ENCODE peak calls at places on chromosomes 6 and 20, in nine cellular contexts. E, C, Z, F, T, Q, W, Y and K are unnamed samples.
A peak's percentile ranks its signal among the peaks of the same experiment; 100 is the strongest.

GRCh38 chr6:25456249-25456648 is 177.1 kb downstream of the CARMIL1 start:
- DNase-seq in E (no peak), C (no peak), Z (no peak), F (no peak), T (no peak), Q (no peak), W (no peak), Y (no peak), K (no peak)

GRCh38 chr6:45663181-45664180 is 285.7 kb upstream of the SUPT3H start:
- DNase-seq in E (peak; percentile 63), C (peak; percentile 52), Z (no peak), F (no peak), T (no peak), Q (peak; percentile 48), W (no peak), Y (no peak), K (no peak)

GRCh38 chr6:5398530-5398929 is 137.2 kb downstream of the FARS2 start:
- DNase-seq in E (no peak), C (peak; percentile 49), Z (peak; percentile 43), F (peak; percentile 10), T (no peak), Q (no peak), W (no peak), Y (peak; percentile 33), K (no peak)

GRCh38 chr6:5191722-5192121 is 69.0 kb downstream of the LYRM4 start:
- DNase-seq in E (no peak), C (no peak), Z (no peak), F (no peak), T (no peak), Q (no peak), W (no peak), Y (no peak), K (no peak)

GRCh38 chr6:75170666-75171065 is 35.2 kb downstream of the COL12A1 start:
- DNase-seq in E (no peak), C (no peak), Z (no peak), F (no peak), T (no peak), Q (no peak), W (no peak), Y (no peak), K (no peak)

GRCh38 chr20:7818477-7818876 is 121.8 kb downstream of the HAO1 start:
- DNase-seq in E (no peak), C (no peak), Z (no peak), F (no peak), T (no peak), Q (no peak), W (no peak), Y (no peak), K (no peak)

GRCh38 chr6:134299236-134299635 is 18.7 kb downstream of the SGK1 start:
- DNase-seq in E (no peak), C (no peak), Z (no peak), F (no peak), T (no peak), Q (no peak), W (no peak), Y (no peak), K (no peak)

GRCh38 chr20:40770564-40771307 is 81.7 kb upstream of the MAFB start:
- DNase-seq in E (peak; percentile 46), C (no peak), Z (no peak), F (no peak), T (no peak), Q (peak; percentile 55), W (no peak), Y (no peak), K (no peak)

GRCh38 chr6:119312875-119313338 is 36.7 kb downstream of the MAN1A1 start:
- DNase-seq in E (peak; percentile 71), C (peak; percentile 72), Z (no peak), F (no peak), T (no peak), Q (no peak), W (no peak), Y (peak; percentile 29), K (no peak)

GRCh38 chr20:53736122-53736756 is 142.6 kb upstream of the ZNF217 start:
- DNase-seq in E (no peak), C (no peak), Z (no peak), F (no peak), T (no peak), Q (no peak), W (no peak), Y (no peak), K (no peak)

GRCh38 chr6:103273048-103273447 is 1586.7 kb downstream of the HACE1 start:
- DNase-seq in E (no peak), C (no peak), Z (peak; percentile 56), F (no peak), T (no peak), Q (no peak), W (no peak), Y (no peak), K (no peak)

GRCh38 chr6:125742024-125742423 is 7.4 kb upstream of the HEY2 start:
- DNase-seq in E (no peak), C (no peak), Z (no peak), F (no peak), T (no peak), Q (no peak), W (no peak), Y (no peak), K (no peak)

GRCh38 chr6:20319520-20320357 is 81.9 kb upstream of the E2F3 start:
- DNase-seq in E (peak; percentile 91), C (peak; percentile 93), Z (no peak), F (no peak), T (no peak), Q (peak; percentile 62), W (peak; percentile 63), Y (peak; percentile 97), K (peak; percentile 46)

GRCh38 chr6:112253505-112253841 is 894 bp downstream of the LAMA4 start:
- DNase-seq in E (no peak), C (no peak), Z (no peak), F (no peak), T (peak; percentile 20), Q (no peak), W (no peak), Y (no peak), K (no peak)

GRCh38 chr6:160462551-160463109 is 114.5 kb downstream of the SLC22A3 start:
- DNase-seq in E (peak; percentile 72), C (peak; percentile 88), Z (no peak), F (peak; percentile 17), T (no peak), Q (no peak), W (peak; percentile 31), Y (peak; percentile 58), K (no peak)

GRCh38 chr6:78308025-78308424 is 559.3 kb upstream of the IRAK1BP1 start:
- DNase-seq in E (no peak), C (no peak), Z (peak; percentile 41), F (no peak), T (no peak), Q (no peak), W (no peak), Y (no peak), K (no peak)

GRCh38 chr6:939526-940252 is 246.8 kb upstream of the EXOC2 start:
- DNase-seq in E (no peak), C (no peak), Z (no peak), F (no peak), T (no peak), Q (no peak), W (no peak), Y (no peak), K (no peak)

GRCh38 chr6:143339223-143339622 is 111.3 kb downstream of the ADAT2 start:
- DNase-seq in E (no peak), C (no peak), Z (no peak), F (no peak), T (no peak), Q (no peak), W (no peak), Y (no peak), K (no peak)

GRCh38 chr20:346640-347316 is at the start of gene NRSN2:
- DNase-seq in E (peak; percentile 57), C (no peak), Z (no peak), F (no peak), T (peak; percentile 41), Q (peak; percentile 79), W (no peak), Y (no peak), K (peak; percentile 75)

GRCh38 chr20:1491281-1491840 is at the start of gene SIRPB2:
- DNase-seq in E (peak; percentile 60), C (no peak), Z (no peak), F (no peak), T (no peak), Q (peak; percentile 77), W (no peak), Y (no peak), K (no peak)

GRCh38 chr6:21109421-21110178 is 484.0 kb upstream of the SOX4 start:
- DNase-seq in E (no peak), C (no peak), Z (peak; percentile 90), F (no peak), T (no peak), Q (no peak), W (no peak), Y (no peak), K (no peak)

GRCh38 chr20:36234771-36235320 is 1.4 kb upstream of the AAR2 start:
- DNase-seq in E (no peak), C (no peak), Z (no peak), F (no peak), T (no peak), Q (no peak), W (no peak), Y (no peak), K (no peak)